ENCODE peak calls at places on chromosome X, in five cellular contexts. M is neural progenitor cell, Y is T-helper 2 cell, S is fibroblast of mammary gland, K is MM.1S. F is an unnamed sample.

GRCh38 chrX:102950908-102951866 is 14.1 kb downstream of the RAB40AL start:
- DNase-seq in M (peak; percentile 58), K (peak; percentile 47), Y (peak; percentile 35), S (peak; percentile 46), F (no peak)

GRCh38 chrX:18664947-18665346 is 7.0 kb downstream of the RS1 start:
- DNase-seq in S (no peak), Y (no peak), K (no peak), M (no peak), F (no peak)

GRCh38 chrX:44651347-44651746 is 108.7 kb upstream of the FUNDC1 start:
- DNase-seq in Y (no peak), S (no peak), K (no peak), M (peak; percentile 15), F (no peak)

GRCh38 chrX:44669626-44670025 is 127.0 kb upstream of the FUNDC1 start:
- DNase-seq in S (peak; percentile 16), M (no peak), K (no peak), Y (no peak), F (no peak)

GRCh38 chrX:43581167-43581566 is 74.9 kb upstream of the MAOA start:
- DNase-seq in K (no peak), Y (no peak), S (no peak), M (no peak), F (no peak)

GRCh38 chrX:21946925-21947641 is 6.6 kb downstream of the SMS start:
- DNase-seq in S (peak; percentile 53), Y (no peak), M (peak; percentile 78), K (no peak), F (no peak)

GRCh38 chrX:96004386-96004785 is 680.3 kb upstream of the DIAPH2 start:
- DNase-seq in Y (no peak), K (no peak), M (no peak), S (peak; percentile 57), F (no peak)

GRCh38 chrX:34521563-34521962 is 135.5 kb downstream of the TMEM47 start:
- DNase-seq in Y (no peak), K (no peak), M (peak; percentile 55), S (peak; percentile 3), F (no peak)

GRCh38 chrX:136170109-136170800 is 22.9 kb downstream of the FHL1 start:
- DNase-seq in K (no peak), M (no peak), S (peak; percentile 59), Y (no peak), F (no peak)

GRCh38 chrX:115652221-115652620 is 91.2 kb downstream of the PLS3 start:
- DNase-seq in S (no peak), K (no peak), Y (no peak), M (no peak), F (no peak)

GRCh38 chrX:71147496-71148277 is 3.0 kb downstream of the NLGN3 start:
- DNase-seq in Y (no peak), K (no peak), M (no peak), S (no peak), F (no peak)

GRCh38 chrX:129678176-129678880 is 23.6 kb upstream of the APLN start:
- DNase-seq in S (no peak), K (peak; percentile 28), Y (peak; percentile 2), M (peak; percentile 23), F (no peak)

GRCh38 chrX:17464196-17464595 is 89.2 kb downstream of the NHS start:
- DNase-seq in S (peak; percentile 70), K (no peak), M (no peak), Y (no peak), F (no peak)

GRCh38 chrX:110795645-110796510 is at the start of gene CHRDL1:
- DNase-seq in S (peak; percentile 14), Y (no peak), K (peak; percentile 66), M (peak; percentile 50), F (no peak)

GRCh38 chrX:48497871-48498270 is 10.9 kb upstream of the PORCN start:
- DNase-seq in Y (no peak), S (no peak), M (no peak), K (no peak), F (no peak)

GRCh38 chrX:68658530-68658929 is 11.1 kb downstream of the STARD8 start:
- DNase-seq in K (no peak), Y (no peak), M (peak; percentile 65), S (peak; percentile 16), F (no peak)

GRCh38 chrX:152601848-152602616 is 35.7 kb upstream of the GABRQ start:
- DNase-seq in Y (no peak), K (no peak), M (peak; percentile 29), S (peak; percentile 1), F (no peak)

GRCh38 chrX:617401-617800 is 13.2 kb upstream of the SHOX start:
- DNase-seq in S (no peak), K (no peak), Y (no peak), M (no peak), F (no peak)

GRCh38 chrX:39396358-39396995 is 595.2 kb downstream of the MID1IP1 start:
- DNase-seq in S (no peak), Y (no peak), K (no peak), M (peak; percentile 16), F (peak; percentile 18)

GRCh38 chrX:6227445-6227820 is 1.2 kb downstream of the NLGN4X start:
- DNase-seq in S (no peak), M (peak; percentile 31), Y (no peak), K (no peak), F (no peak)

GRCh38 chrX:131322646-131323045 is 33.5 kb upstream of the IGSF1 start:
- DNase-seq in S (no peak), Y (no peak), K (no peak), M (no peak), F (no peak)

GRCh38 chrX:44022964-44023363 is 49.8 kb upstream of the NDP start:
- DNase-seq in S (no peak), K (no peak), Y (no peak), M (no peak), F (no peak)

GRCh38 chrX:111083101-111083500 is 12.9 kb upstream of the PAK3 start:
- DNase-seq in M (no peak), S (peak; percentile 15), Y (no peak), K (no peak), F (no peak)

GRCh38 chrX:27445438-27445837 is 17.7 kb downstream of the PPP4R3C start:
- DNase-seq in M (no peak), Y (no peak), S (no peak), K (no peak), F (no peak)

GRCh38 chrX:66221856-66222255 is 57.8 kb downstream of the HEPH start:
- DNase-seq in S (no peak), M (no peak), K (no peak), Y (no peak), F (no peak)

GRCh38 chrX:152853986-152854385 is 23.1 kb downstream of the NSDHL start:
- DNase-seq in S (no peak), Y (no peak), M (no peak), K (no peak), F (no peak)

GRCh38 chrX:12974797-12975669 is at the start of gene TMSB4X:
- DNase-seq in S (peak; percentile 70), K (peak; percentile 71), M (peak; percentile 95), Y (peak; percentile 70), F (peak; percentile 26)

GRCh38 chrX:79325263-79325958 is 41.7 kb downstream of the ITM2A start:
- DNase-seq in Y (peak; percentile 0), S (no peak), K (peak; percentile 48), M (peak; percentile 14), F (no peak)

GRCh38 chrX:69216911-69217310 is 51.7 kb upstream of the PJA1 start:
- DNase-seq in S (no peak), Y (no peak), M (no peak), K (no peak), F (no peak)

GRCh38 chrX:132433001-132433400 is 55.8 kb downstream of the MBNL3 start:
- DNase-seq in K (no peak), S (no peak), M (no peak), Y (no peak), F (no peak)